ENCODE peak calls at places on chromosomes 13 and 19, in four cellular contexts. One of them, this sample, is unnamed. For H3K27me3, the result is how much of the 10 kb centered on the place peaks cover.

GRCh38 chr19:44847144-44848035 is 1.3 kb downstream of the NECTIN2 start:
- DNase-seq in HCT116: peak
- DNase-seq in transverse colon: peak
- DNase-seq in adrenal gland: peak
- DNase-seq in this sample: peak

GRCh38 chr13:51518847-51519246 is 65.4 kb upstream of the WDFY2 start:
- DNase-seq in HCT116: no peak
- DNase-seq in transverse colon: no peak
- DNase-seq in adrenal gland: no peak
- DNase-seq in this sample: no peak

GRCh38 chr19:1222394-1222793 is 15.4 kb downstream of the CBARP start:
- DNase-seq in HCT116: no peak
- DNase-seq in transverse colon: no peak
- DNase-seq in adrenal gland: no peak
- DNase-seq in this sample: no peak

GRCh38 chr13:29909975-29910674 is 59.7 kb upstream of the UBL3 start:
- DNase-seq in HCT116: no peak
- DNase-seq in transverse colon: no peak
- DNase-seq in adrenal gland: no peak
- DNase-seq in this sample: no peak

GRCh38 chr19:38386968-38387549 is 775 bp downstream of the GGN start:
- DNase-seq in HCT116: no peak
- DNase-seq in transverse colon: no peak
- DNase-seq in adrenal gland: no peak
- DNase-seq in this sample: no peak

GRCh38 chr19:31595521-31595920 is 246.3 kb upstream of the TSHZ3 start:
- DNase-seq in HCT116: no peak
- DNase-seq in transverse colon: no peak
- DNase-seq in adrenal gland: no peak
- DNase-seq in this sample: no peak

GRCh38 chr13:96034662-96035061 is 18.5 kb downstream of the UGGT2 start:
- DNase-seq in HCT116: no peak
- DNase-seq in transverse colon: no peak
- DNase-seq in adrenal gland: no peak
- DNase-seq in this sample: no peak

GRCh38 chr19:11446652-11447301 is 11.3 kb downstream of the PRKCSH start:
- DNase-seq in HCT116: no peak
- DNase-seq in transverse colon: peak
- DNase-seq in adrenal gland: peak
- DNase-seq in this sample: peak

GRCh38 chr13:28486144-28486543 is 8.8 kb downstream of the FLT1 start:
- DNase-seq in HCT116: no peak
- DNase-seq in transverse colon: no peak
- DNase-seq in adrenal gland: no peak
- DNase-seq in this sample: no peak

GRCh38 chr13:28492527-28493367 is 2.2 kb downstream of the FLT1 start:
- DNase-seq in HCT116: no peak
- DNase-seq in transverse colon: no peak
- DNase-seq in adrenal gland: no peak
- DNase-seq in this sample: no peak

GRCh38 chr13:28489975-28490550 is 4.9 kb downstream of the FLT1 start:
- DNase-seq in HCT116: no peak
- DNase-seq in transverse colon: no peak
- DNase-seq in adrenal gland: no peak
- DNase-seq in this sample: no peak

GRCh38 chr13:28488376-28489005 is 6.4 kb downstream of the FLT1 start:
- DNase-seq in HCT116: no peak
- DNase-seq in transverse colon: no peak
- DNase-seq in adrenal gland: no peak
- DNase-seq in this sample: no peak

DNA sequence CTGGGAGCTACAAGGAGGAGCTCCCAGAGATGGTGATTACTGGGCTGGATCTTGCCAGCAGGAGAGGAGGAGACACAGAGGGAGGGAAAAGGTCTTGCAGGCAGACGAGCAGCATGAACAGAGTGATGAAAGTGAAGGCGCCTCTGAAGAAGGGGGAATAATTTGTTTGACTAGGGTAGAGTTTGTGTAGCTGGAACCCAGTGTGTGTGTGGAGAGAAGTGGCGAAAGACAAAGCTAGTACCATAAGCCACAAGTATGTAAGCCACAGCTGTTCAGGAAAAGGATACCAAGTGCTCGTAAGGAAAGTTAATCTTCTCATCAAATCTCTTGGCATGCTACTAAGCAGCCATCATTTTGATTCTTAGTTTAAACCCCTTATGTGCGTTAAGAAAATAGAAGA is 5.4 kb downstream of the FLT1 start:
- DNase-seq in HCT116: no peak
- DNase-seq in transverse colon: no peak
- DNase-seq in adrenal gland: no peak
- DNase-seq in this sample: no peak
- H3K27me3 ChIP-seq in HCT116: under half
- H3K27me3 ChIP-seq in transverse colon: half or more
- H3K27me3 ChIP-seq in adrenal gland: under half
- H3K27me3 ChIP-seq in this sample: under half

GRCh38 chr19:49148784-49149651 is 6.2 kb downstream of the HRC start:
- DNase-seq in HCT116: peak
- DNase-seq in transverse colon: peak
- DNase-seq in adrenal gland: peak
- DNase-seq in this sample: peak
- TF ChIP-seq POLR2A in HCT116: peak
- TF ChIP-seq POLR2A in transverse colon: peak
- TF ChIP-seq POLR2A in adrenal gland: peak
- TF ChIP-seq POLR2A in this sample: peak

GRCh38 chr13:107373551-107373950 is 805.6 kb upstream of the ARGLU1 start:
- DNase-seq in HCT116: no peak
- DNase-seq in transverse colon: no peak
- DNase-seq in adrenal gland: no peak
- DNase-seq in this sample: no peak
- TF ChIP-seq CTCF in HCT116: no peak
- TF ChIP-seq CTCF in transverse colon: no peak
- TF ChIP-seq CTCF in adrenal gland: peak
- TF ChIP-seq CTCF in this sample: no peak

GRCh38 chr13:19289180-19289579 is 107.6 kb upstream of the TUBA3C start:
- DNase-seq in HCT116: no peak
- DNase-seq in transverse colon: no peak
- DNase-seq in adrenal gland: no peak
- DNase-seq in this sample: no peak
- H3K27me3 ChIP-seq in HCT116: under half
- H3K27me3 ChIP-seq in transverse colon: under half
- H3K27me3 ChIP-seq in adrenal gland: under half
- H3K27me3 ChIP-seq in this sample: under half

DNA sequence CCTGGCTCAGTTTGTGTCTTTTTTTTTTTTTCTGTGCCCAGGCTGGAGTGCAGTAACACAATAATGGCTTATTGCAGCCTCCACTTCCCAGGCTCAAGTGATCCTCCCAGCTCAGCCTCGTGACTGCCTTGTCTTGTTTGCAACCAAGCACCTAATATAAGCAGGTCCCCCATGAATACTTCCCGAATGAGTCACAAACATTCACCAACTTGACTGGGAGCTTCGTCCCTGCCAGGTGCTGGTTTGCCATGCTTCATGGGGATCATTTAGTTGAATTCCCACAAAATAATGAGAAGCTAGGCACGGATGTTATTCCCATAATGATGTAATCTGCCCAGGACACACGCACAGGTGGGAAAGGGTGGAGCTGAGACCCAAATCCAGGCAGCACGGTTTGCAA is 176.5 kb downstream of the CACNA1A start:
- DNase-seq in HCT116: no peak
- DNase-seq in transverse colon: no peak
- DNase-seq in adrenal gland: no peak
- DNase-seq in this sample: no peak
- TF ChIP-seq POLR2A in HCT116: no peak
- TF ChIP-seq POLR2A in transverse colon: no peak
- TF ChIP-seq POLR2A in adrenal gland: no peak
- TF ChIP-seq POLR2A in this sample: no peak

GRCh38 chr19:29672933-29673336 is 7.7 kb downstream of the PLEKHF1 start:
- DNase-seq in HCT116: no peak
- DNase-seq in transverse colon: peak
- DNase-seq in adrenal gland: no peak
- DNase-seq in this sample: peak

GRCh38 chr19:29673451-29674371 is 8.4 kb downstream of the PLEKHF1 start:
- DNase-seq in HCT116: no peak
- DNase-seq in transverse colon: no peak
- DNase-seq in adrenal gland: no peak
- DNase-seq in this sample: no peak

GRCh38 chr19:29670255-29670654 is 5.0 kb downstream of the PLEKHF1 start:
- DNase-seq in HCT116: no peak
- DNase-seq in transverse colon: no peak
- DNase-seq in adrenal gland: no peak
- DNase-seq in this sample: no peak

GRCh38 chr19:29672319-29672932 is 7.2 kb downstream of the PLEKHF1 start:
- DNase-seq in HCT116: no peak
- DNase-seq in transverse colon: no peak
- DNase-seq in adrenal gland: no peak
- DNase-seq in this sample: no peak

GRCh38 chr19:29671393-29672076 is 6.3 kb downstream of the PLEKHF1 start:
- DNase-seq in HCT116: no peak
- DNase-seq in transverse colon: peak
- DNase-seq in adrenal gland: peak
- DNase-seq in this sample: peak
- TF ChIP-seq CTCF in HCT116: no peak
- TF ChIP-seq CTCF in transverse colon: no peak
- TF ChIP-seq CTCF in adrenal gland: peak
- TF ChIP-seq CTCF in this sample: peak

GRCh38 chr19:41426952-41427646 is at the start of gene B3GNT8:
- DNase-seq in HCT116: no peak
- DNase-seq in transverse colon: peak
- DNase-seq in adrenal gland: peak
- DNase-seq in this sample: peak
- H3K27me3 ChIP-seq in HCT116: under half
- H3K27me3 ChIP-seq in transverse colon: under half
- H3K27me3 ChIP-seq in adrenal gland: under half
- H3K27me3 ChIP-seq in this sample: under half

This sample was measured in thyroid gland.